ENCODE peak calls at places on chromosomes 6 and 20, in six cellular contexts. N is stomach; U is CD4-positive, CD25-positive, alpha-beta regulatory T cell; I is left lung; C is HCT116; F is H9. H is an unnamed sample.

GRCh38 chr6:46781478-46782378 is 11.5 kb upstream of the MEP1A start:
- DNase-seq in U (no peak), N (peak; percentile 45), I (no peak), C (peak; percentile 58), F (no peak), H (no peak)

GRCh38 chr20:5886788-5887187 is 63.5 kb downstream of the TRMT6 start:
- DNase-seq in F (no peak), I (no peak), C (no peak), U (no peak), N (no peak), H (no peak)

GRCh38 chr6:111846511-111847409 is 26.5 kb downstream of the FYN start:
- DNase-seq in N (no peak), C (no peak), U (no peak), I (no peak), F (no peak), H (no peak)

GRCh38 chr6:105087571-105088211 is 92.1 kb downstream of the POPDC3 start:
- DNase-seq in I (no peak), C (peak; percentile 41), U (no peak), N (peak; percentile 40), F (no peak), H (no peak)

GRCh38 chr6:37014667-37015066 is 9.2 kb downstream of the FGD2 start:
- DNase-seq in F (no peak), U (no peak), C (no peak), N (no peak), I (no peak), H (no peak)

GRCh38 chr20:32339116-32339515 is 19.0 kb upstream of the ASXL1 start:
- DNase-seq in I (no peak), N (peak; percentile 46), U (no peak), C (no peak), F (no peak), H (no peak)

GRCh38 chr6:18503588-18504231 is 116.6 kb downstream of the RNF144B start:
- DNase-seq in I (no peak), F (peak; percentile 65), N (peak; percentile 55), U (peak; percentile 4), C (peak; percentile 61), H (no peak)

GRCh38 chr6:43242908-43243648 is at the start of gene TTBK1:
- DNase-seq in N (no peak), I (no peak), U (peak; percentile 30), F (peak; percentile 34), C (no peak), H (no peak)

GRCh38 chr6:148657053-148657452 is 89.8 kb upstream of the UST start:
- DNase-seq in F (no peak), U (no peak), N (no peak), I (no peak), C (no peak), H (no peak)

GRCh38 chr6:121959501-121959900 is 440.0 kb upstream of the HSF2 start:
- DNase-seq in U (no peak), I (no peak), N (no peak), C (no peak), F (no peak), H (no peak)

GRCh38 chr20:25389858-25390537 is 637 bp downstream of the ABHD12 start:
- DNase-seq in N (peak; percentile 41), C (no peak), F (peak; percentile 54), U (peak; percentile 8), I (peak; percentile 86), H (peak; percentile 63)

GRCh38 chr6:13531956-13532355 is 42.4 kb upstream of the SIRT5 start:
- DNase-seq in I (no peak), N (no peak), C (no peak), U (no peak), F (peak; percentile 49), H (no peak)

GRCh38 chr6:37919417-37920157 is 100.1 kb downstream of the ZFAND3 start:
- DNase-seq in F (no peak), U (no peak), I (no peak), N (no peak), C (no peak), H (no peak)

GRCh38 chr6:137089305-137089704 is 44.5 kb upstream of the IL20RA start:
- DNase-seq in I (no peak), N (peak; percentile 40), C (no peak), F (no peak), U (no peak), H (no peak)

GRCh38 chr6:139161169-139161568 is 26.3 kb downstream of the HECA start:
- DNase-seq in N (no peak), U (peak; percentile 56), I (no peak), F (no peak), C (peak; percentile 33), H (no peak)

GRCh38 chr20:38418509-38419204 is 16.5 kb downstream of the SNHG17 start:
- DNase-seq in I (no peak), U (no peak), C (no peak), F (no peak), N (peak; percentile 35), H (no peak)

GRCh38 chr6:99119109-99120031 is 171.6 kb upstream of the FBXL4 start:
- DNase-seq in C (peak; percentile 12), F (peak; percentile 32), N (no peak), U (no peak), I (no peak), H (no peak)

DNA sequence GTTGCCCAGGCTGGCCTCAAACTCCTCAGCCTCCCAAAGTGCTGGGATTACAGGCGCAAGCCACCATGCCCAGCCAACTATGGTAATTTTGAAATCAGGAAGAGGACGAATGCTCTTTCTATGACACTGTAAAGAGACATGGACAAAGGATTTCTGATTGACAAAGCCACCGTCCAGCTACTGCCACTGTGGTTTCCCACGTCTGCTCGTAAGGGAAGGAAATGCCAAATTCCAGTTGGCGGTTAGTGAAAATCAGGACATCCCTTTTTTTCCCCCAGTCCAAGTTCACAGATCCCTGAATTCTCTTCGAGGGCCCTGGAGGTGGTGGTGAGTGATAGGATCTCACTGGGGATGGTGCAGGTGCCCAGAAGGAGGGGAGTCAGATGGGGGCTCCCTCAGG is 31.2 kb downstream of the SNAI1 start:
- DNase-seq in N (no peak), I (no peak), F (no peak), C (no peak), U (no peak), H (no peak)
- H3K4me1 ChIP-seq in N (peaks cover 20% of the 10 kb centered on the region), I (peaks cover 14% of the 10 kb centered on the region), F (peaks cover 4% of the 10 kb centered on the region), C (no peaks in the 10 kb centered on the region), U (no peaks in the 10 kb centered on the region), H (no peaks in the 10 kb centered on the region)

GRCh38 chr6:45439861-45440388 is 62.2 kb upstream of the SUPT3H start:
- DNase-seq in I (no peak), C (no peak), N (no peak), U (no peak), F (no peak), H (no peak)

GRCh38 chr6:45438849-45439406 is 61.2 kb upstream of the SUPT3H start:
- DNase-seq in C (peak; percentile 65), I (no peak), F (no peak), U (no peak), N (no peak), H (no peak)

GRCh38 chr6:45439459-45439858 is 61.7 kb upstream of the SUPT3H start:
- DNase-seq in U (no peak), I (no peak), F (no peak), C (no peak), N (no peak), H (no peak)

GRCh38 chr6:45442716-45443115 is 65.0 kb upstream of the SUPT3H start:
- DNase-seq in I (no peak), F (no peak), N (no peak), U (no peak), C (no peak), H (no peak)

GRCh38 chr6:45441811-45442453 is 64.2 kb upstream of the SUPT3H start:
- DNase-seq in U (no peak), F (no peak), I (no peak), N (no peak), C (no peak), H (no peak)
- H3K4me1 ChIP-seq in U (peaks cover 37% of the 10 kb centered on the region), F (peaks cover 4% of the 10 kb centered on the region), I (peaks cover 56% of the 10 kb centered on the region), N (peaks cover 21% of the 10 kb centered on the region), C (peaks cover 49% of the 10 kb centered on the region), H (peaks cover 31% of the 10 kb centered on the region)

DNA sequence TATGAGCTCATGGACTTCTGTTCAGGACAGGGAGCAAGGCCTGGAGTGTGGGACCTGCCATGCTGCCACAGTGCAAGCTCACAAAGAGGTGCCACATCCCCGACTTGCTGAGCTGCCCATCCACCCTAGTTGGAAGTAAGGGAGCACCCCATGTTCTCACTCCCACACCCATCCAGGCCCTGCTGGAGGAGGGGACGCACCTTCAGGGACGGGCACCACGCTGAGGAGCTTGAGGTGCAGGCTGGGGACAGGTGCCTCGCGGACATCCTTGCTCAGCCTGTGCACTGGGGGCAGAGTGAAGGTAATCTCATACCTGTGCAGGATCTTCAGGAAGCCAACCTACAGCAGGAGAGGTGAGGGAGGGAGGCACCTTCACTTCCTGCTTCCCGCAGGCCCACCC is 12.3 kb downstream of the ADISSP start:
- DNase-seq in F (no peak), I (no peak), U (no peak), C (no peak), N (no peak), H (no peak)
- H3K4me1 ChIP-seq in F (peaks cover 2% of the 10 kb centered on the region), I (peaks cover 33% of the 10 kb centered on the region), U (no peaks in the 10 kb centered on the region), C (no peaks in the 10 kb centered on the region), N (peaks cover 48% of the 10 kb centered on the region), H (peaks cover 29% of the 10 kb centered on the region)

GRCh38 chr6:168848797-168849196 is 404.8 kb downstream of the THBS2 start:
- DNase-seq in F (no peak), I (no peak), N (no peak), U (no peak), C (no peak), H (no peak)
- H3K4me1 ChIP-seq in F (no peaks in the 10 kb centered on the region), I (no peaks in the 10 kb centered on the region), N (peaks cover 11% of the 10 kb centered on the region), U (no peaks in the 10 kb centered on the region), C (no peaks in the 10 kb centered on the region), H (no peaks in the 10 kb centered on the region)

DNA sequence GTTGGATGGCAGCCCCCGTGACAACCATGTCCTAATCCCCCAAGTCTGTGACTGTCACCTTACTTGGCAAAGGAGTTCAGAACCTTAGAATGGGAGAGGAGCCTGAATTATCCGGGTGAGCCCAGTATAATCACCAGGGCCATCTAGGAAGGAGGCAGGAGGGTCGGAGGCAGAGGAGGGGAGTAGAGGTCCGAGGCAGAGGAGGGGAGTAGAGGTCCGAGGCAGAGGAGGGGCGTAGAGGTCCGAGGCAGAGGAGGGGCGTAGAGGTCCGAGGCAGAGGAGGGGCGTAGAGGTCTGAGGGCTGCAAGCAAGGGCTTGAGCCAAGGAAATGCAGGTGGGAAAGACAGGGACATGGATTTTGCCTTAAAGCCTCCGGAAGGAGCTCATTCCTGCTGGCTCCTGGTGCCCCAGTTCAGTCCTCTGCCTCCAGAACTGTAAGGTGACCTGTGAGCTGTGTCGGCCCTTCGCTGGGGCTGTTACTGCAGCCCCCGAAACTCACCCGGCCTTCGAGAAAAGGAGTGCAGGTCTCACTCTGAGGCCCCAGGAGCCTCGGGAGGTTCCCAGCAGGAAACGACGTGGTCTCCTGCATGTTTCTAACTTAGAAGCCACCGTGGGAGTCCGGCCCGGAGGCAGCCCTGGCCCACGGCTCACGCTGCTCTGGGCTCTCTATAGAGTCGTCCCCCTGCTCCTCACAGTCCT is 20.0 kb upstream of the SLCO4A1 start:
- DNase-seq in F (no peak), I (no peak), U (no peak), C (no peak), N (no peak), H (no peak)
- H3K4me1 ChIP-seq in F (peaks cover 2% of the 10 kb centered on the region), I (peaks cover 90% of the 10 kb centered on the region), U (peaks cover 36% of the 10 kb centered on the region), C (peaks cover 38% of the 10 kb centered on the region), N (peaks cover 43% of the 10 kb centered on the region), H (peaks cover 66% of the 10 kb centered on the region)